ENCODE peak calls at places on chromosome 9, in eight cellular contexts. Z is fibroblast of mammary gland; Q is left ventricle myocardium inferior; I is heart left ventricle; M is CD8-positive, alpha-beta memory T cell; H is fibroblast of pulmonary artery; W is choroid plexus epithelial cell; V is GM12865. K is an unnamed sample.

GRCh38 chr9:88026133-88026510 is 51.8 kb upstream of the CDK20 start:
- DNase-seq in V (no peak), W (peak; percentile 13), I (no peak), Q (no peak), M (no peak), H (no peak), Z (no peak), K (no peak)

GRCh38 chr9:20621553-20622329 is 558 bp downstream of the MLLT3 start:
- DNase-seq in Q (peak; percentile 79), M (peak; percentile 73), Z (peak; percentile 57), H (peak; percentile 79), W (peak; percentile 80), V (peak; percentile 87), I (peak; percentile 80), K (no peak)

GRCh38 chr9:113298924-113299770 is 4.0 kb downstream of the RNF183 start:
- DNase-seq in Q (no peak), M (no peak), H (no peak), W (no peak), Z (no peak), V (no peak), I (no peak), K (no peak)

GRCh38 chr9:126516936-126517750 is 96.6 kb upstream of the LMX1B start:
- DNase-seq in Z (peak; percentile 76), I (peak; percentile 41), V (no peak), W (peak; percentile 75), H (peak; percentile 78), M (peak; percentile 10), Q (peak; percentile 73), K (no peak)

GRCh38 chr9:107044872-107045271 is 181.9 kb downstream of the ZNF462 start:
- DNase-seq in Q (no peak), H (no peak), Z (no peak), I (no peak), V (no peak), W (no peak), M (no peak), K (no peak)

GRCh38 chr9:136906251-136906650 is 19.9 kb downstream of the TRAF2 start:
- DNase-seq in Q (no peak), M (no peak), Z (no peak), W (peak; percentile 17), H (no peak), V (no peak), I (no peak), K (no peak)

GRCh38 chr9:98097836-98098235 is 21.2 kb downstream of the TRIM14 start:
- DNase-seq in M (no peak), I (no peak), W (no peak), H (no peak), Q (no peak), V (peak; percentile 68), Z (no peak), K (no peak)

GRCh38 chr9:86200599-86201162 is 58.8 kb downstream of the C9orf153 start:
- DNase-seq in W (no peak), M (no peak), H (no peak), Q (no peak), Z (no peak), V (peak; percentile 35), I (no peak), K (no peak)

GRCh38 chr9:4225291-4226119 is 74.4 kb downstream of the GLIS3 start:
- DNase-seq in Z (peak; percentile 92), V (no peak), W (peak; percentile 81), I (no peak), M (no peak), H (peak; percentile 62), Q (no peak), K (no peak)
- H3K4me3 ChIP-seq in Z (no peak overlapping the region), V (no peak overlapping the region), W (no peak overlapping the region), I (no peak overlapping the region), M (no peak overlapping the region), H (no peak overlapping the region), Q (no peak overlapping the region), K (no peak overlapping the region)

GRCh38 chr9:33165263-33166151 is 1.6 kb downstream of the B4GALT1 start:
- DNase-seq in Q (no peak), I (peak; percentile 48), H (peak; percentile 98), M (peak; percentile 37), V (peak; percentile 78), W (peak; percentile 88), Z (peak; percentile 98), K (peak; percentile 70)

GRCh38 chr9:33164138-33164809 is 2.9 kb downstream of the B4GALT1 start:
- DNase-seq in M (no peak), W (peak; percentile 35), Z (peak; percentile 45), Q (no peak), I (peak; percentile 31), V (peak; percentile 85), H (no peak), K (no peak)

GRCh38 chr9:33162721-33163311 is 4.3 kb downstream of the B4GALT1 start:
- DNase-seq in M (no peak), V (no peak), H (peak; percentile 94), Q (peak; percentile 55), I (no peak), W (peak; percentile 85), Z (peak; percentile 98), K (no peak)

GRCh38 chr9:33161589-33162132 is 5.5 kb downstream of the B4GALT1 start:
- DNase-seq in Q (no peak), I (no peak), W (no peak), V (no peak), H (no peak), Z (peak; percentile 54), M (no peak), K (no peak)

DNA sequence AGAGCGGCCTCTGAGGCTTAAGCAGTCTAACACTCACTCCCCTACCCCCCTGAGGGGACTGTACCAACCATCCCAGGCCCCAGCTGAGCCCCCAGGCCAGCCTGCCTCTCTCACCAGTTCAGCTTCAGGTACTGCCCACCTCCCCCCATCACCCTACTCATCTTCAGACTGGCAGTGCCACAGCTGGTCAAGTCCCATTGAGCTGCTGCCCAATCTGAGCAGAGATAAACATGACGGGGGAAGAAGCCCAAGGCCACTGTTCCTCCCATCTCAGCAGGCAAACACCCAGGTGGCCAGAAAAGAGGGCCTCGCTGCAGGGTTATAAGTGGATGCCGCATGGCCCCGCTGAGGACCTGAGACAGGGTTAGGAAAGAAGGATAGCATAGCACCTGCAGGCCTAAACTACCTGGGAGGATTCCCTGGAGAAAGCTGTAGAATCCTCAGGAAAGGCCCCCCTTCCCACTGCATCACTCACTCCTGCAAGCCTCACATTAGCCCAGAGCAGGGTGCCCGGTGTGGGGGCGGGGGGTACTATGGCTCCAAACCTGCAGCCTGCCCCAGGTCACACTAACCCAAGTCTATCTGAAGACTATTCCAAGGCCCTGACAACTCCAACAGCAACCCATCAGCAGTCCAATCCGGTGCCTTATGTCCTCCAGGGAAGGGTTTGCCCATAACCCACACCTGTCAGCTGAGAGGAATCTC is 3.6 kb downstream of the B4GALT1 start:
- DNase-seq in I (no peak), V (no peak), H (no peak), Q (no peak), Z (no peak), M (no peak), W (no peak), K (no peak)
- H3K4me3 ChIP-seq in I (peak overlapping the region; percentile 65), V (peak overlapping the region; percentile 75), H (peak overlapping the region; percentile 99), Q (peak overlapping the region; percentile 99), Z (peak overlapping the region; percentile 94), M (peak overlapping the region; percentile 65), W (no peak overlapping the region), K (no peak overlapping the region)

DNA sequence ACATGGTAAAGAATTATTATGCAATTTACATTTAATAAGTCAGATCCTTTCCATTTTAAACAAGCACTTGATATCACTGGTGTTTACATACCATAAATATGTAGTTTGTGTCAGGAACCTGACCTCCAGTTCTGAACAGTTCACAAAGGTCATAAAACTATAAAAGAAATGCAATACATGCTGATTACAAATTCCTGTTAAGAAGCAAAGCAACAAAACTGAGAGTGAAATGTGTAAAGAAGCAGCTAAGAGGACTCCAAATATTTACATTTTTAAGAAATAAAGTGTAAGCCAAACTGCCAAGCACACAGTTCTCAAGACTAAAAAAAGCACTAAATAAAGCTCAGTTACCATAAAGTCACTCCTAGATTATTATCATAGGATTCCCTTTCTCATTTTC is 17.4 kb upstream of the SCAI start:
- DNase-seq in H (no peak), V (no peak), I (no peak), M (no peak), W (no peak), Q (no peak), Z (no peak), K (no peak)
- H3K4me3 ChIP-seq in H (no peak overlapping the region), V (no peak overlapping the region), I (no peak overlapping the region), M (no peak overlapping the region), W (no peak overlapping the region), Q (no peak overlapping the region), Z (no peak overlapping the region), K (no peak overlapping the region)

GRCh38 chr9:134949681-134950403 is 32.1 kb upstream of the FCN1 start:
- DNase-seq in V (no peak), H (no peak), M (no peak), Q (no peak), I (no peak), W (no peak), Z (no peak), K (no peak)
- H3K4me3 ChIP-seq in V (no peak overlapping the region), H (no peak overlapping the region), M (no peak overlapping the region), Q (no peak overlapping the region), I (no peak overlapping the region), W (no peak overlapping the region), Z (no peak overlapping the region), K (no peak overlapping the region)

DNA sequence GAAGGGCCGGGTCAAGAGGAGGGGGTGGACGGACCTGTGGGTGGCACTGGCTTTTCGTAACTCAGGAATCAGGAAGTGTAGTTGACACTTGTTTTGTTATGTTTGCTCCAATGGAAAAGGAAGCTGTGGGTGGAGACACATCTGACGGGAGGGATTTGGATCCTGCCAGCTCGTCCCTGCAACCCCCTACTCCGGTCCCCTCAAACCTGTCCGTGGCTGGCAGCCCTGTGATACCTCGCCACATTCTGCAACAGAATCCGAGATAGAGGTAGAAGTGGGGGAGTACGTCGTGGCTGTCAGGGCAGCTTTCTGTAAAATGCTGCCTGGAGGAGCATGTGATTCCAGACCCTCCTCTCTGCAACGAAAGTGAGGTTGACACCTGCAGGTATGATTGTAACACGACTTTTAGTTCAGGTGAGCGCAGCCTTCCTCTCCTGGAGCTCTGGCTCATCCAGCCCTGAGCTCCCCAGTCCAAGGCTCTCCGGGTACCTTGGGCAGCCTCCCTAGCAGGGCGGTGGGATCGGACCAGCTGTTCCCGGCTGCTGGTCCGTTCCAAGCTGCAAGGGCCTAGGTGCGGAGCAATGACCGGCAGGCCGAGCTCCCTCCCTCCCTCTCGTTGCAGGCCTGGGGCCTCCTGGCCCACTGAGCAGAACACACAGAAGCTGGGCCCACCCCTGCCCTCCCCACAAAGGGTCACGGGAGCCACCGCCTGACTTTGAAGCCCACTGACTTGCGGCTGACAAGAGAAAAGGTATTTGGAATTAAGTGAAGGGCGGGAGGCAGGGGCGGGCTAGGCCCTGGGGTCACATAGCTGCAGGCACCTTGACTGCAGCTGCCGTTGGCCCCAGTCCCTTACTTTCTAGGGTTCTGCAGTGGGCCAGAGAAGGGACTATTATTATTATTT is 104.5 kb upstream of the IER5L start:
- DNase-seq in Z (no peak), Q (no peak), W (no peak), V (no peak), M (no peak), I (peak; percentile 23), H (no peak), K (no peak)
- H3K4me3 ChIP-seq in Z (no peak overlapping the region), Q (peak overlapping the region; percentile 61), W (no peak overlapping the region), V (no peak overlapping the region), M (no peak overlapping the region), I (peak overlapping the region; percentile 57), H (no peak overlapping the region), K (no peak overlapping the region)

K was measured in K562.